ENCODE peak calls at places on chromosomes 2 and 18, in six cellular contexts. Y, V, N, T, Z and W are unnamed samples.

GRCh38 chr2:23077599-23077998 is 307.4 kb upstream of the KLHL29 start:
- DNase-seq in N (no peak), Y (no peak), V (no peak), T (no peak), Z (no peak), W (no peak)

GRCh38 chr2:234029150-234029733 is 21.3 kb upstream of the SPP2 start:
- DNase-seq in T (no peak), Y (no peak), N (no peak), V (no peak), Z (no peak), W (no peak)

GRCh38 chr2:100535850-100536249 is 26.9 kb upstream of the PDCL3 start:
- DNase-seq in Z (no peak), T (no peak), V (no peak), N (no peak), Y (no peak), W (no peak)

GRCh38 chr2:39715822-39716221 is 50.1 kb downstream of the TMEM178A start:
- DNase-seq in Y (no peak), T (no peak), V (no peak), N (no peak), Z (no peak), W (no peak)

GRCh38 chr2:62570861-62571698 is 65.1 kb upstream of the TMEM17 start:
- DNase-seq in N (no peak), Z (no peak), Y (no peak), V (peak), T (no peak), W (no peak)

GRCh38 chr18:34121157-34121807 is 103.4 kb downstream of the NOL4 start:
- DNase-seq in N (no peak), Y (no peak), T (peak), V (no peak), Z (no peak), W (peak)

GRCh38 chr18:51437280-51438271 is 240.1 kb upstream of the MEX3C start:
- DNase-seq in Z (no peak), V (no peak), N (no peak), T (no peak), Y (no peak), W (no peak)

GRCh38 chr2:59585657-59586056 is 967.8 kb downstream of the BCL11A start:
- DNase-seq in V (no peak), N (no peak), Z (no peak), T (no peak), Y (no peak), W (no peak)

GRCh38 chr2:157808421-157808820 is 67.7 kb downstream of the ACVR1 start:
- DNase-seq in V (no peak), Y (no peak), N (no peak), T (no peak), Z (no peak), W (no peak)

GRCh38 chr2:101699191-101699938 is 1.9 kb downstream of the MAP4K4 start:
- DNase-seq in T (no peak), V (no peak), Y (peak), N (no peak), Z (no peak), W (no peak)

GRCh38 chr2:56749152-56749752 is 565.5 kb downstream of the CCDC85A start:
- DNase-seq in Y (no peak), T (no peak), N (no peak), Z (no peak), V (no peak), W (peak)

GRCh38 chr2:238667008-238667407 is 180.9 kb upstream of the TWIST2 start:
- DNase-seq in T (no peak), Z (no peak), Y (no peak), N (no peak), V (no peak), W (no peak)

GRCh38 chr18:76349067-76349715 is 145.9 kb downstream of the ZNF516 start:
- DNase-seq in V (peak), Y (peak), T (peak), N (peak), Z (peak), W (peak)

GRCh38 chr18:21289843-21290242 is 47.8 kb downstream of the GREB1L start:
- DNase-seq in Y (no peak), N (no peak), T (no peak), Z (no peak), V (no peak), W (no peak)

GRCh38 chr2:172084484-172084733 is 898 bp upstream of the DLX1 start:
- DNase-seq in N (no peak), Y (no peak), Z (no peak), T (no peak), V (no peak), W (no peak)

GRCh38 chr2:70703900-70704549 is 64.0 kb downstream of the ADD2 start:
- DNase-seq in V (no peak), Z (no peak), T (no peak), N (no peak), Y (no peak), W (no peak)

GRCh38 chr2:191687867-191688266 is 9.9 kb downstream of the NABP1 start:
- DNase-seq in Z (no peak), T (no peak), V (no peak), Y (no peak), N (no peak), W (no peak)

GRCh38 chr18:59823611-59824195 is 76.1 kb upstream of the PMAIP1 start:
- DNase-seq in Y (no peak), Z (peak), N (no peak), V (peak), T (peak), W (peak)

GRCh38 chr2:106956879-106957278 is 70.9 kb upstream of the ST6GAL2 start:
- DNase-seq in Y (no peak), N (no peak), V (peak), Z (peak), T (peak), W (no peak)

GRCh38 chr2:128645631-128646030 is 327.0 kb upstream of the HS6ST1 start:
- DNase-seq in Y (no peak), V (no peak), N (no peak), Z (no peak), T (no peak), W (no peak)

GRCh38 chr18:32920796-32921787 is 148.3 kb upstream of the KLHL14 start:
- DNase-seq in N (no peak), T (peak), V (no peak), Y (no peak), Z (no peak), W (no peak)